ENCODE peak calls at places on chromosomes 13 and 19, in four cellular contexts. K is suprapubic skin, A is tibial artery, F is ascending aorta. R is an unnamed sample. For H3K4me1, the result is how much of the 10 kb centered on the place peaks cover.

GRCh38 chr13:62702502-62702901 is 1286.9 kb upstream of the PCDH20 start:
- DNase-seq in A (no peak), K (no peak), F (no peak), R (no peak)

GRCh38 chr13:47983070-47983469 is 18.0 kb downstream of the SUCLA2 start:
- DNase-seq in K (no peak), A (no peak), F (no peak), R (no peak)

GRCh38 chr13:30866692-30867669 is 39.1 kb upstream of the MEDAG start:
- DNase-seq in K (no peak), F (no peak), A (no peak), R (no peak)

GRCh38 chr19:58554494-58555368 is at the start of gene CHMP2A:
- DNase-seq in A (peak), F (peak), K (peak), R (peak)

GRCh38 chr13:59948686-59949085 is 215.0 kb downstream of the DIAPH3 start:
- DNase-seq in K (no peak), A (no peak), F (no peak), R (no peak)

GRCh38 chr13:90498096-90498495 is 849.4 kb upstream of the MIR17HG start:
- DNase-seq in F (no peak), A (no peak), K (no peak), R (no peak)

GRCh38 chr13:106373989-106374572 is 161.4 kb downstream of the EFNB2 start:
- DNase-seq in F (no peak), A (no peak), K (no peak), R (no peak)

GRCh38 chr19:47195462-47195861 is 35.5 kb downstream of the BBC3 start:
- DNase-seq in F (no peak), A (no peak), K (no peak), R (no peak)

GRCh38 chr19:16373539-16373938 is 48.9 kb downstream of the KLF2 start:
- DNase-seq in A (peak), F (no peak), K (no peak), R (no peak)

GRCh38 chr19:47663435-47663910 is 49.7 kb upstream of the EHD2 start:
- DNase-seq in F (no peak), A (no peak), K (no peak), R (no peak)

GRCh38 chr19:14550201-14550754 is 20.9 kb downstream of the TECR start:
- DNase-seq in F (no peak), A (no peak), K (peak), R (no peak)

GRCh38 chr19:41861098-41861768 is 1.2 kb downstream of the RPS19 start:
- DNase-seq in A (no peak), F (no peak), K (no peak), R (no peak)

GRCh38 chr19:11404588-11405258 is 14.4 kb downstream of the RGL3 start:
- DNase-seq in F (no peak), K (no peak), A (no peak), R (no peak)

GRCh38 chr19:32676186-32676894 is 692 bp downstream of the RGS9BP start:
- DNase-seq in K (peak), A (no peak), F (no peak), R (no peak)

DNA sequence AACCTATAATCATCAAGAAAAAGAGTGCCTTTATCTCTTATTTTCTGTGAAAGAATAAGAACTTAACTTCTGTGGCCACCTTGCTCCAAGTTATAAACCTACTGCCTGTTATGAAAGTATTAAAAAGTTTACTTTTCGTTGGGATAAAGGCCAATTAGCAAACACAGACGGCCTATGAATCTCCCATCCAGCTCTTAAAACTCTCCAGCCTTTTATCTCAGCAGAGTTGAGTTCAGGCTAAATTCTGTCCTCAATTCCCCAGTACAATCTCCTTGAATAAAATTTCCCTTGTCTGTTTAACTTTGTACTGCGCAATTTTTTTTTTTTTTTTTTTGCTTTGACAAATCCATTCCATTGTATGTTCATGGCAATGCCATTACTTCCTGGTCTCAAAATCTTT is 1058.4 kb downstream of the SLITRK5 start:
- DNase-seq in K (no peak), A (no peak), F (no peak), R (no peak)
- H3K4me1 ChIP-seq in K (under half), A (under half), F (under half), R (under half)

GRCh38 chr19:40831502-40832430 is 18.5 kb downstream of the CYP2A6 start:
- DNase-seq in F (no peak), K (no peak), A (no peak), R (no peak)
- H3K4me3 ChIP-seq in F (no peak), K (no peak), A (no peak), R (no peak)

GRCh38 chr13:97112451-97113152 is 109.5 kb upstream of the MBNL2 start:
- DNase-seq in K (no peak), F (no peak), A (no peak), R (no peak)
- H3K4me1 ChIP-seq in K (half or more), F (half or more), A (half or more), R (under half)

GRCh38 chr19:1235625-1236538 is 1.9 kb downstream of the CBARP start:
- DNase-seq in A (no peak), K (no peak), F (no peak), R (no peak)
- H3K4me3 ChIP-seq in A (no peak), K (peak), F (no peak), R (peak)

GRCh38 chr13:29493796-29494195 is 101.7 kb downstream of the SLC7A1 start:
- DNase-seq in K (no peak), A (no peak), F (no peak), R (no peak)
- H3K4me1 ChIP-seq in K (under half), A (under half), F (under half), R (under half)

GRCh38 chr13:45413826-45414312 is 4.3 kb downstream of the SLC25A30 start:
- DNase-seq in A (no peak), F (no peak), K (no peak), R (no peak)

GRCh38 chr13:45417790-45418534 is at the start of gene SLC25A30:
- DNase-seq in F (peak), A (peak), K (peak), R (peak)

GRCh38 chr13:45415112-45415511 is 3.1 kb downstream of the SLC25A30 start:
- DNase-seq in A (no peak), F (no peak), K (no peak), R (no peak)

GRCh38 chr13:45419945-45420344 is 1.8 kb upstream of the SLC25A30 start:
- DNase-seq in F (no peak), A (no peak), K (no peak), R (no peak)

DNA sequence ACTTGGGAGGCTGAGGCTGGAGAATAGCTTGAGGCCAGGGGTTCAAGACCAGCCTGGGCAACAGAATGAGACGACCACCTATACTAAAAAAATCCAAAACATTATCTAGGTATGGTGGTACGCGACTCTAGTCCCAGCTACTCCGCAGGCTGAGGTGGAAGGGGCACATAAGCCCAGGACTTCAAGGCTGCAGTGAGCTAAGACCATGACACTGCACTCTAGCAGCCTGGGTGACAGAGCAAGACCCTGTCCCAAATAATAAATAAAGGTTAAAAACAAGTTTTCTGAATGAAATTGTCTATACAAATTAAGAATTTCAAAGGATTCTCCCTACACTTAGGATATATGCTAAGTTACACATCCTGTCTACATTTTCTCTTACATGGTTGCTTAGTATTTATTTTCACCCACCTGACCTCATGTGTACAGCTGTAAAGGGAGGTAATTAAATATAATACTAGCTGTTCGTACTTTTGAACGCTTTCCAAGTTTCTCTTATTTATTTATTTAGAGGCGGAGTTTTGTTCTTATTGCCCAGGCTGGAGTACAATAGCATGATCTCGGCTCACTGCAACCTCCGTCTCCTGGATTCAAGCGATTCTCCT is 1.6 kb downstream of the SLC25A30 start:
- DNase-seq in A (no peak), F (no peak), K (no peak), R (no peak)
- H3K4me3 ChIP-seq in A (peak), F (peak), K (peak), R (no peak)

DNA sequence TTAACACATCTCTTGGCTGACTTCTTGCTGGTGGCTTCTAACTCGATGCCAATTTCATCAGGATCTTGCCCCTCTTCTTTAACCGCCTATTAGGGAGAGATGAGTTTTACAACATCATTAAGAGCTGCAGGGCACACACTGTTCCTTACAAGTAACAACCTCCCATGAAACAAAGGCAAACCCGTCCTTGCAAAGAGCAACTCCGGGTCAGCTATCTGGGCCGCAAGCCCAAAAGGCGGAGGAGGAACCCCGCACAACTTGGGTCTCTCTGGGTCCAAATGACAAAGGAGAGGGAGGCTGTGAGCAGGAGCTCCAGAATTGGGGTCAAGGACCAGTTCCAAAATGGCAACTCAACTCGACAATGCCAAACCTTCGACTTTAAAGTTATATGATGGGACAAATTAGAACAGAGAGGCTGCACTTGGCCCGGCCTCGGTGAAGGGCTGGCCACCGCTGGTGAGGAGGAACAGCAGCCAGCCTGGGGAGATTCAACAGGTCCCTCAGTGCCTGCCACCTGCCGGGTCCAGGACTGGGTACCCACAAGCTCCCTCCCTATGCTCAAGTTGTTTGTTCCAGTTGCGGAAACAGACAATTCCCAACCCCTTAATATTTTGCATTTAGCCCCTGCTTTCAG is 1.1 kb downstream of the SAFB2 start:
- DNase-seq in K (no peak), A (peak), F (no peak), R (no peak)
- H3K4me1 ChIP-seq in K (half or more), A (half or more), F (under half), R (under half)

GRCh38 chr13:50511877-50512332 is 331.6 kb downstream of the DLEU7 start:
- DNase-seq in K (no peak), A (no peak), F (no peak), R (no peak)

GRCh38 chr13:50514249-50514648 is 329.2 kb downstream of the DLEU7 start:
- DNase-seq in K (no peak), A (no peak), F (no peak), R (no peak)

GRCh38 chr13:50509771-50510441 is 333.6 kb downstream of the DLEU7 start:
- DNase-seq in K (no peak), F (no peak), A (no peak), R (no peak)

GRCh38 chr13:50513528-50513863 is 330.0 kb downstream of the DLEU7 start:
- DNase-seq in K (no peak), A (no peak), F (no peak), R (no peak)

DNA sequence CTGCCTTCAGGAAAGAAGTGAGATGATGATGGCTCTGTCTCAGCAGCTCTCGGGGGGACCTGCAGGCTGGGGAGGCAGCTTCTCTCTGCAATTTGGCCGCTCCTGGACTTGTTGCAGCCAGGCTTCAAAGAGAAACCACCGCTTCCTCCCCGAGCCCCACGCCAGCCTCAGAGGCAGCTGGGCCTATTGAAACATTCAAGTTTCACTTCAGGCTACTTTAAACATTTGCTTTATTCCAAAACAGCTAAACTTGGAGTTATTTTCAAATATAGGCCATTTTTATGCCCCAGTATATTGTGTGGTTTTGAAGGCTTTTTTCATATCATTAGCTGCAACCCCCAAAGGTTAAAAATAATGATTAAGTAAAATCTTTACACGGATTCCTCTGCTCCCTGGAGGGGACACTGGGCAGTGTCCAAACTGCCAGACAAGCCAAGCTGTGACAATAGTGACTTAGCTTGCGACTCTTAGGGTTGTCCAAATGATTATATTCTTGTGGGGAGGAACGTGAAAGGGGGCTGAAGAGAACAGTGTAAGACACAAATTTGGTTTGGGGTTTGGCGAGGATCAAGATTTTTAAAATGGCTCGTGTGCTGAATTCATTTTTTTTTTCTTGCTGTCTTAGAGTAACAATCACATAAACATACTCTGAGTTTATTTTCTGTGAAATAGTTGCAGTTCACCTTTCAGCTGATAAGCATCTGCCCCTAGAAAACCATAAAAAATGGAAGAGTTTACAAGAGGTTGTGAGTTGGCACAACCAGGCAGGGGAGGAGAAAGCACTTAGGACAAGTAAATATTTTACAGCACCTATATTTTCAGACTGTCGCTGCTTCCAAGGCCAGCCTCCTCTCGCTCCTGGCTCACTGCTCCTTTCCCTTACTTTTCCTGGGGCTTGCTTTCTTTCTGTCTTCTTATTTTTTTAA is 330.6 kb downstream of the DLEU7 start:
- DNase-seq in K (no peak), A (peak), F (no peak), R (no peak)
- H3K4me3 ChIP-seq in K (peak), A (peak), F (peak), R (no peak)

R was measured in iPS DF 6.9.